ENCODE peak calls at places on chromosomes 13 and 19, in six cellular contexts. E is GM03348, R is mesothelial cell of epicardium, D is amniotic epithelial cell, M is AG20443, A is NCI-H345. K is an unnamed sample.

GRCh38 chr19:3593156-3593555 is 7.9 kb downstream of the GIPC3 start:
- DNase-seq in M (no peak), R (no peak), D (no peak), E (no peak), A (no peak), K (no peak)

GRCh38 chr19:57816652-57817051 is 1.9 kb upstream of the ZNF552 start:
- DNase-seq in A (no peak), D (no peak), E (no peak), M (no peak), R (no peak), K (no peak)

GRCh38 chr19:40797166-40797962 is 1.6 kb upstream of the EGLN2 start:
- DNase-seq in R (no peak), E (no peak), A (no peak), D (no peak), M (no peak), K (no peak)

GRCh38 chr13:26867451-26868067 is 107.0 kb upstream of the GPR12 start:
- DNase-seq in M (peak), E (peak), R (no peak), D (peak), A (no peak), K (no peak)

GRCh38 chr13:24076124-24076523 is 84.4 kb upstream of the SPATA13 start:
- DNase-seq in A (no peak), E (no peak), M (no peak), D (no peak), R (no peak), K (no peak)

GRCh38 chr19:10422846-10423245 is 2.5 kb downstream of the PDE4A start:
- DNase-seq in D (no peak), E (no peak), M (no peak), A (no peak), R (no peak), K (no peak)

GRCh38 chr13:79749985-79750551 is 269.1 kb downstream of the NDFIP2 start:
- DNase-seq in R (peak), D (peak), E (peak), M (peak), A (no peak), K (no peak)

GRCh38 chr19:49442354-49442753 is 1.0 kb upstream of the SLC17A7 start:
- DNase-seq in A (peak), D (no peak), R (no peak), E (no peak), M (peak), K (no peak)

GRCh38 chr13:41765020-41765419 is 195.9 kb downstream of the VWA8 start:
- DNase-seq in R (no peak), A (no peak), E (no peak), M (no peak), D (no peak), K (no peak)

GRCh38 chr19:1744133-1744665 is 9.1 kb upstream of the ONECUT3 start:
- DNase-seq in M (no peak), E (no peak), R (no peak), A (no peak), D (no peak), K (no peak)

GRCh38 chr13:27924529-27925141 is 4.8 kb downstream of the PDX1 start:
- DNase-seq in D (no peak), R (no peak), A (no peak), M (no peak), E (no peak), K (no peak)

GRCh38 chr19:7792286-7792685 is 29.2 kb downstream of the CLEC4M start:
- DNase-seq in M (no peak), A (no peak), D (no peak), R (peak), E (no peak), K (no peak)

GRCh38 chr13:60012503-60012902 is 151.2 kb downstream of the DIAPH3 start:
- DNase-seq in M (no peak), D (no peak), E (no peak), A (no peak), R (no peak), K (no peak)

K was measured in T-helper 9 cell.